ENCODE peak calls at places on chromosomes 7 and 10, in five cellular contexts. One of them, this sample, is unnamed.

GRCh38 chr7:141526115-141526514 is 25.1 kb upstream of the AGK start:
- DNase-seq in OCI-LY7: no peak
- DNase-seq in HCT116: no peak
- DNase-seq in neural crest cell: no peak
- DNase-seq in activated CD8-positive, alpha-beta T cell treated with anti-CD3 and anti-CD28 coated beads for 36 hours: no peak
- DNase-seq in this sample: no peak

GRCh38 chr7:157337316-157338149 is 729 bp downstream of the DNAJB6 start:
- DNase-seq in OCI-LY7: peak; percentile 68
- DNase-seq in activated CD8-positive, alpha-beta T cell treated with anti-CD3 and anti-CD28 coated beads for 36 hours: peak; percentile 79
- DNase-seq in neural crest cell: peak; percentile 45
- DNase-seq in HCT116: no peak
- DNase-seq in this sample: peak; percentile 79

GRCh38 chr7:41890631-41891265 is 187.9 kb upstream of the INHBA start:
- DNase-seq in OCI-LY7: no peak
- DNase-seq in neural crest cell: no peak
- DNase-seq in activated CD8-positive, alpha-beta T cell treated with anti-CD3 and anti-CD28 coated beads for 36 hours: no peak
- DNase-seq in HCT116: no peak
- DNase-seq in this sample: no peak

GRCh38 chr7:115748123-115748738 is 282.3 kb downstream of the TFEC start:
- DNase-seq in activated CD8-positive, alpha-beta T cell treated with anti-CD3 and anti-CD28 coated beads for 36 hours: no peak
- DNase-seq in OCI-LY7: no peak
- DNase-seq in neural crest cell: no peak
- DNase-seq in HCT116: peak; percentile 36
- DNase-seq in this sample: no peak

GRCh38 chr10:102796407-102797176 is 40.6 kb downstream of the CYP17A1 start:
- DNase-seq in activated CD8-positive, alpha-beta T cell treated with anti-CD3 and anti-CD28 coated beads for 36 hours: peak; percentile 83
- DNase-seq in neural crest cell: no peak
- DNase-seq in HCT116: no peak
- DNase-seq in OCI-LY7: peak; percentile 73
- DNase-seq in this sample: no peak

GRCh38 chr7:77461842-77462241 is 45.7 kb upstream of the GSAP start:
- DNase-seq in neural crest cell: no peak
- DNase-seq in OCI-LY7: no peak
- DNase-seq in HCT116: no peak
- DNase-seq in activated CD8-positive, alpha-beta T cell treated with anti-CD3 and anti-CD28 coated beads for 36 hours: no peak
- DNase-seq in this sample: no peak

GRCh38 chr7:130987092-130987491 is 253.1 kb upstream of the KLF14 start:
- DNase-seq in activated CD8-positive, alpha-beta T cell treated with anti-CD3 and anti-CD28 coated beads for 36 hours: no peak
- DNase-seq in neural crest cell: no peak
- DNase-seq in HCT116: no peak
- DNase-seq in OCI-LY7: no peak
- DNase-seq in this sample: no peak

GRCh38 chr10:70890917-70891431 is 2.6 kb upstream of the PCBD1 start:
- DNase-seq in neural crest cell: no peak
- DNase-seq in activated CD8-positive, alpha-beta T cell treated with anti-CD3 and anti-CD28 coated beads for 36 hours: no peak
- DNase-seq in HCT116: no peak
- DNase-seq in OCI-LY7: no peak
- DNase-seq in this sample: no peak

GRCh38 chr7:16739863-16740622 is 13.5 kb upstream of the TSPAN13 start:
- DNase-seq in activated CD8-positive, alpha-beta T cell treated with anti-CD3 and anti-CD28 coated beads for 36 hours: no peak
- DNase-seq in neural crest cell: no peak
- DNase-seq in HCT116: peak; percentile 24
- DNase-seq in OCI-LY7: no peak
- DNase-seq in this sample: no peak

GRCh38 chr10:90326498-90327267 is 531.2 kb downstream of the HTR7 start:
- DNase-seq in activated CD8-positive, alpha-beta T cell treated with anti-CD3 and anti-CD28 coated beads for 36 hours: no peak
- DNase-seq in HCT116: no peak
- DNase-seq in OCI-LY7: no peak
- DNase-seq in neural crest cell: no peak
- DNase-seq in this sample: no peak

GRCh38 chr7:2104107-2104710 is 128.5 kb downstream of the MAD1L1 start:
- DNase-seq in OCI-LY7: peak; percentile 85
- DNase-seq in neural crest cell: peak; percentile 82
- DNase-seq in activated CD8-positive, alpha-beta T cell treated with anti-CD3 and anti-CD28 coated beads for 36 hours: peak; percentile 93
- DNase-seq in HCT116: peak; percentile 67
- DNase-seq in this sample: peak; percentile 83

GRCh38 chr10:62772186-62772950 is 32.2 kb upstream of the ADO start:
- DNase-seq in activated CD8-positive, alpha-beta T cell treated with anti-CD3 and anti-CD28 coated beads for 36 hours: no peak
- DNase-seq in HCT116: no peak
- DNase-seq in neural crest cell: no peak
- DNase-seq in OCI-LY7: no peak
- DNase-seq in this sample: no peak

GRCh38 chr7:20136647-20137046 is 80.5 kb downstream of the MACC1 start:
- DNase-seq in neural crest cell: no peak
- DNase-seq in HCT116: no peak
- DNase-seq in activated CD8-positive, alpha-beta T cell treated with anti-CD3 and anti-CD28 coated beads for 36 hours: no peak
- DNase-seq in OCI-LY7: no peak
- DNase-seq in this sample: no peak

GRCh38 chr7:94529516-94529915 is 19.9 kb downstream of the CASD1 start:
- DNase-seq in neural crest cell: no peak
- DNase-seq in OCI-LY7: no peak
- DNase-seq in activated CD8-positive, alpha-beta T cell treated with anti-CD3 and anti-CD28 coated beads for 36 hours: no peak
- DNase-seq in HCT116: no peak
- DNase-seq in this sample: no peak

GRCh38 chr7:150325110-150325611 is 1.8 kb upstream of the ACTR3C start:
- DNase-seq in HCT116: no peak
- DNase-seq in activated CD8-positive, alpha-beta T cell treated with anti-CD3 and anti-CD28 coated beads for 36 hours: no peak
- DNase-seq in OCI-LY7: no peak
- DNase-seq in neural crest cell: no peak
- DNase-seq in this sample: no peak

GRCh38 chr7:159328096-159328495 is 183.4 kb upstream of the VIPR2 start:
- DNase-seq in HCT116: peak; percentile 4
- DNase-seq in OCI-LY7: peak; percentile 9
- DNase-seq in neural crest cell: no peak
- DNase-seq in activated CD8-positive, alpha-beta T cell treated with anti-CD3 and anti-CD28 coated beads for 36 hours: no peak
- DNase-seq in this sample: no peak

GRCh38 chr7:82291931-82292330 is 151.6 kb downstream of the CACNA2D1 start:
- DNase-seq in activated CD8-positive, alpha-beta T cell treated with anti-CD3 and anti-CD28 coated beads for 36 hours: no peak
- DNase-seq in OCI-LY7: no peak
- DNase-seq in neural crest cell: no peak
- DNase-seq in HCT116: peak; percentile 13
- DNase-seq in this sample: no peak

GRCh38 chr7:71974611-71975010 is 437.5 kb downstream of the CALN1 start:
- DNase-seq in neural crest cell: no peak
- DNase-seq in activated CD8-positive, alpha-beta T cell treated with anti-CD3 and anti-CD28 coated beads for 36 hours: no peak
- DNase-seq in HCT116: no peak
- DNase-seq in OCI-LY7: no peak
- DNase-seq in this sample: no peak

GRCh38 chr10:12984165-12984747 is 17.3 kb downstream of the CCDC3 start:
- DNase-seq in HCT116: peak; percentile 51
- DNase-seq in activated CD8-positive, alpha-beta T cell treated with anti-CD3 and anti-CD28 coated beads for 36 hours: no peak
- DNase-seq in OCI-LY7: no peak
- DNase-seq in neural crest cell: no peak
- DNase-seq in this sample: no peak

GRCh38 chr7:9097565-9098060 is 664.2 kb downstream of the NXPH1 start:
- DNase-seq in activated CD8-positive, alpha-beta T cell treated with anti-CD3 and anti-CD28 coated beads for 36 hours: no peak
- DNase-seq in neural crest cell: no peak
- DNase-seq in OCI-LY7: no peak
- DNase-seq in HCT116: no peak
- DNase-seq in this sample: no peak

GRCh38 chr10:72171175-72171630 is 44.6 kb upstream of the ANAPC16 start:
- DNase-seq in activated CD8-positive, alpha-beta T cell treated with anti-CD3 and anti-CD28 coated beads for 36 hours: no peak
- DNase-seq in neural crest cell: no peak
- DNase-seq in OCI-LY7: no peak
- DNase-seq in HCT116: peak; percentile 92
- DNase-seq in this sample: no peak

GRCh38 chr10:76396126-76396525 is 964.7 kb downstream of the LRMDA start:
- DNase-seq in neural crest cell: no peak
- DNase-seq in activated CD8-positive, alpha-beta T cell treated with anti-CD3 and anti-CD28 coated beads for 36 hours: no peak
- DNase-seq in OCI-LY7: no peak
- DNase-seq in HCT116: no peak
- DNase-seq in this sample: no peak

GRCh38 chr7:16524332-16524731 is 2.3 kb upstream of the LRRC72 start:
- DNase-seq in neural crest cell: no peak
- DNase-seq in OCI-LY7: no peak
- DNase-seq in HCT116: no peak
- DNase-seq in activated CD8-positive, alpha-beta T cell treated with anti-CD3 and anti-CD28 coated beads for 36 hours: no peak
- DNase-seq in this sample: no peak

DNA sequence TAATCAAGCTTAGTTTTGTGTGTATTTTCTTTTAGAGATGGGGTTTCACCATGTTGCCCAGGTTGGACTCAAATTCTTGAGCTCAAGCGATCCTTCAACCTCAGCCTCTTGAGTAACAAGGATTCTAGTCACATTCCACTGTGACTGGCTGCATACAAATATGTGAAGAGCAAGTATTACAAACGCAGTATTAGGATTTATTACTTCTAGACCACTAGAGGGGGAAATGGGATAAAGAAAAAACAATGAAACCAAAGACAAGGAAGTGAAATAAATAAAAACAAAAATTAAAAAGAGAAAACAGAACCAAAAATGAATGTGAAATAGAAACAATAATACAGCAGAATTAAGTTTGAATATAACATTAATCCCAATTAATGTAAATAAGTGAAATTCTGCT is 308.7 kb downstream of the ANKRD30A start:
- DNase-seq in OCI-LY7: no peak
- DNase-seq in neural crest cell: no peak
- DNase-seq in activated CD8-positive, alpha-beta T cell treated with anti-CD3 and anti-CD28 coated beads for 36 hours: no peak
- DNase-seq in HCT116: no peak
- DNase-seq in this sample: no peak
- TF ChIP-seq CTCF in OCI-LY7: peak; percentile 55
- TF ChIP-seq CTCF in neural crest cell: no peak
- TF ChIP-seq CTCF in activated CD8-positive, alpha-beta T cell treated with anti-CD3 and anti-CD28 coated beads for 36 hours: no peak
- TF ChIP-seq CTCF in HCT116: no peak
- TF ChIP-seq CTCF in this sample: no peak

GRCh38 chr10:18312385-18313145 is 172.3 kb downstream of the CACNB2 start:
- DNase-seq in HCT116: peak; percentile 15
- DNase-seq in OCI-LY7: peak; percentile 28
- DNase-seq in neural crest cell: no peak
- DNase-seq in activated CD8-positive, alpha-beta T cell treated with anti-CD3 and anti-CD28 coated beads for 36 hours: no peak
- DNase-seq in this sample: no peak
- TF ChIP-seq CTCF in HCT116: peak; percentile 24
- TF ChIP-seq CTCF in OCI-LY7: peak; percentile 70
- TF ChIP-seq CTCF in neural crest cell: peak; percentile 61
- TF ChIP-seq CTCF in activated CD8-positive, alpha-beta T cell treated with anti-CD3 and anti-CD28 coated beads for 36 hours: no peak
- TF ChIP-seq CTCF in this sample: peak; percentile 63

GRCh38 chr10:97685395-97685958 is 1.6 kb downstream of the AVPI1 start:
- DNase-seq in activated CD8-positive, alpha-beta T cell treated with anti-CD3 and anti-CD28 coated beads for 36 hours: no peak
- DNase-seq in HCT116: peak; percentile 31
- DNase-seq in OCI-LY7: no peak
- DNase-seq in neural crest cell: no peak
- DNase-seq in this sample: no peak
- TF ChIP-seq CTCF in activated CD8-positive, alpha-beta T cell treated with anti-CD3 and anti-CD28 coated beads for 36 hours: no peak
- TF ChIP-seq CTCF in HCT116: no peak
- TF ChIP-seq CTCF in OCI-LY7: no peak
- TF ChIP-seq CTCF in neural crest cell: peak; percentile 54
- TF ChIP-seq CTCF in this sample: peak; percentile 61

GRCh38 chr10:84607523-84607922 is 279.1 kb downstream of the CCSER2 start:
- DNase-seq in OCI-LY7: no peak
- DNase-seq in neural crest cell: no peak
- DNase-seq in activated CD8-positive, alpha-beta T cell treated with anti-CD3 and anti-CD28 coated beads for 36 hours: no peak
- DNase-seq in HCT116: no peak
- DNase-seq in this sample: no peak

GRCh38 chr10:84608126-84608525 is 279.7 kb downstream of the CCSER2 start:
- DNase-seq in HCT116: no peak
- DNase-seq in OCI-LY7: no peak
- DNase-seq in neural crest cell: no peak
- DNase-seq in activated CD8-positive, alpha-beta T cell treated with anti-CD3 and anti-CD28 coated beads for 36 hours: no peak
- DNase-seq in this sample: no peak

DNA sequence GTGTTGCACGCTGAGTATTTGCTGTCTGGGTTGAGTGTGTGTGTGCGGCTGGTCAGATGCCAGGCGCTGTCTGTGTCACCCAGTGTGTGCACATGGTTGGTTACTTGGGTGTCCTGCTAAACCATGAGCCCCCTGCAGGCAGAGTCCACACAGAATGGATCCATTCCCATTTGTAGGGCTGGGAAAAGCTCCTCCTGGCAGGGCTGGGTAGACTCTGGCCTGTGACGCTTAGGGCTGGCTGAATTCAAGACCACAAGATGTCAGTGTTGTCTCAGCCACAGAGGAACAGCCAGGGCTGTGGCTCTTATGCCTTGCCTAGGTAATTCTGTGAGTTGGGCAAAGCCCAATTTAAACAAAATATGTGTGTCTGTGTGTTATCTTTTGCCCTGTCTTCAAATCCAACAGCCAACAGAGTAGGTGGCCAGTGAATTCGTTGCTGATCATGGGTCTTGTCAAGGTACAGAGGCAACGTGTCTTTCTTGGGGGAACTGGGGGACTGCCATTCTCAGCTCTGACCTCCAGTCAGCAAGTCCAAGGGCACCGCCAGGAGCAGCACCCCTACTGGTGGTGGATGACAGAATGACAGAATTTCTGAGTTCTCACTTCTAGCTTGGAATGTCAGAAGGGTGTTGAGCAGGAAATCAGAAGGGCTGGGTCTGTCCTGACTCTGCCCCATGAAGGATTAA is 285.1 kb downstream of the CCSER2 start:
- DNase-seq in OCI-LY7: peak; percentile 54
- DNase-seq in activated CD8-positive, alpha-beta T cell treated with anti-CD3 and anti-CD28 coated beads for 36 hours: no peak
- DNase-seq in HCT116: peak; percentile 72
- DNase-seq in neural crest cell: peak; percentile 37
- DNase-seq in this sample: no peak
- TF ChIP-seq CTCF in OCI-LY7: peak; percentile 77
- TF ChIP-seq CTCF in activated CD8-positive, alpha-beta T cell treated with anti-CD3 and anti-CD28 coated beads for 36 hours: no peak
- TF ChIP-seq CTCF in HCT116: peak; percentile 80
- TF ChIP-seq CTCF in neural crest cell: peak; percentile 70
- TF ChIP-seq CTCF in this sample: peak; percentile 79

GRCh38 chr10:88693392-88694020 is 12.5 kb upstream of the LIPK start:
- DNase-seq in OCI-LY7: no peak
- DNase-seq in neural crest cell: no peak
- DNase-seq in activated CD8-positive, alpha-beta T cell treated with anti-CD3 and anti-CD28 coated beads for 36 hours: no peak
- DNase-seq in HCT116: no peak
- DNase-seq in this sample: no peak
- TF ChIP-seq CTCF in OCI-LY7: peak; percentile 55
- TF ChIP-seq CTCF in neural crest cell: peak; percentile 45
- TF ChIP-seq CTCF in activated CD8-positive, alpha-beta T cell treated with anti-CD3 and anti-CD28 coated beads for 36 hours: no peak
- TF ChIP-seq CTCF in HCT116: peak; percentile 41
- TF ChIP-seq CTCF in this sample: peak; percentile 52

DNA sequence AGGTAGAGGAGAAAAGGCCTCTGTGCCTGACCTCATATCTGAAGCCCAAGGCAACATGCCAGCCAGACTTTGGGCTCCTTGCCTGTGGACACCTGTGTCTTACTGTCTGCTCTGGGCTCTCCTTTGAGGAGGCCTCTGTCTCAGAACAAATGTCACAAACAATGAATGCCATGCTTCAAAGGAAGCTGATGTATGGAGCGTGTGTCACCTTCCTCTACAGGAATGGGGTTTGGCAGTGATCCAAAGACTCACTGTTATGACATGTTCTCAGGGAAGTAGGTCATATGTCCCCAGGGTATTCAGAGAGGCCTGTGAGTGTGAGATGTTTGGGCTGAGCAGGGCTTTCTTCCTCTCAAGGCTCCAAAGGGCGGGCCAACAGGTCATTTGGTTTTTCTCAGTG is 38.4 kb downstream of the PTPRE start:
- DNase-seq in neural crest cell: no peak
- DNase-seq in OCI-LY7: peak; percentile 48
- DNase-seq in HCT116: peak; percentile 74
- DNase-seq in activated CD8-positive, alpha-beta T cell treated with anti-CD3 and anti-CD28 coated beads for 36 hours: peak; percentile 17
- DNase-seq in this sample: no peak
- TF ChIP-seq CTCF in neural crest cell: no peak
- TF ChIP-seq CTCF in OCI-LY7: no peak
- TF ChIP-seq CTCF in HCT116: no peak
- TF ChIP-seq CTCF in activated CD8-positive, alpha-beta T cell treated with anti-CD3 and anti-CD28 coated beads for 36 hours: no peak
- TF ChIP-seq CTCF in this sample: no peak

DNA sequence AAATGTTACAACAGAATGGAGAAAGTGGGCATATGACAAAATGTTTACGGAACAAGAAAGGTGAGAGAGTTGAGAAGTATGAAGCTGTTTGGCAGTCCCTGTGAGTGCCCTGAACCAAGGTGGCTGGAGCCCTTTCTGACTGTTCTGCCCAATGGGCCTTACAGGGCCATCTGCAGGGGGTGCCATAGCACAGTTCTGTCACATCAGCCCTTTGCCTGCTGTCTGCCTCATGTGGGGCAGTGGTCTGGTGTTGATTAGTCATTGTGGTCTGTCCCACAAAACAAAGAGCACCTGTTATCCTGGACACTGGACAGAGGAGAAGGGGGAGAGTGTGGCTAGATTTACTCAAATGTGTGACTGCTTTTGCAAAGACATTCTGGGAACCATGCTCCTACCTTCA is 51.5 kb upstream of the OSBPL3 start:
- DNase-seq in neural crest cell: no peak
- DNase-seq in HCT116: no peak
- DNase-seq in OCI-LY7: no peak
- DNase-seq in activated CD8-positive, alpha-beta T cell treated with anti-CD3 and anti-CD28 coated beads for 36 hours: peak; percentile 7
- DNase-seq in this sample: no peak
- TF ChIP-seq CTCF in neural crest cell: no peak
- TF ChIP-seq CTCF in HCT116: no peak
- TF ChIP-seq CTCF in OCI-LY7: peak; percentile 37
- TF ChIP-seq CTCF in activated CD8-positive, alpha-beta T cell treated with anti-CD3 and anti-CD28 coated beads for 36 hours: no peak
- TF ChIP-seq CTCF in this sample: no peak